ENCODE peak calls at places on chromosomes 7 and 10, in seven cellular contexts. X, P, H, D, N, Y and C are unnamed samples.

GRCh38 chr10:103752680-103753248 is 102.6 kb downstream of the SH3PXD2A start:
- DNase-seq in X (no peak), P (no peak), H (no peak), D (no peak), N (no peak), Y (no peak), C (no peak)

GRCh38 chr7:24718431-24718831 is 38.8 kb downstream of the GSDME start:
- DNase-seq in X (no peak), P (no peak), H (no peak), D (no peak), N (no peak), Y (no peak), C (no peak)

GRCh38 chr10:69716711-69717560 is 84.8 kb upstream of the COL13A1 start:
- DNase-seq in X (peak), P (peak), H (peak), D (no peak), N (no peak), Y (peak), C (no peak)

GRCh38 chr10:3095373-3096139 is 28.2 kb downstream of the PFKP start:
- DNase-seq in X (peak), P (no peak), H (peak), D (peak), N (no peak), Y (peak), C (peak)

GRCh38 chr10:100653957-100654834 is 91.2 kb upstream of the PAX2 start:
- DNase-seq in X (no peak), P (no peak), H (peak), D (no peak), N (no peak), Y (no peak), C (no peak)

GRCh38 chr7:109579876-109580275 is 1010.2 kb downstream of the DNAJB9 start:
- DNase-seq in X (no peak), P (no peak), H (no peak), D (no peak), N (no peak), Y (no peak), C (no peak)

GRCh38 chr7:150412518-150413247 is 33.6 kb downstream of the ZNF775 start:
- DNase-seq in X (no peak), P (no peak), H (no peak), D (no peak), N (no peak), Y (no peak), C (no peak)

GRCh38 chr10:119278126-119278701 is 70.8 kb downstream of the GRK5 start:
- DNase-seq in X (no peak), P (no peak), H (no peak), D (no peak), N (no peak), Y (no peak), C (no peak)

GRCh38 chr10:53063805-53064204 is 291.2 kb upstream of the MBL2 start:
- DNase-seq in X (no peak), P (no peak), H (no peak), D (no peak), N (no peak), Y (no peak), C (no peak)

GRCh38 chr10:74058071-74058470 is 60.2 kb downstream of the VCL start:
- DNase-seq in X (peak), P (peak), H (no peak), D (no peak), N (peak), Y (no peak), C (no peak)